ENCODE peak calls at places on chromosomes 12 and 14, in four cellular contexts. N is K562, T is GM12878, B is GM12891. Q is an unnamed sample.

GRCh38 chr12:9798008-9798619 is 29.2 kb upstream of the KLRF1 start:
- DNase-seq in N (peak), T (peak), B (no peak), Q (peak)

GRCh38 chr12:45231515-45232145 is 15.7 kb downstream of the ANO6 start:
- DNase-seq in T (no peak), B (no peak), N (no peak), Q (no peak)

GRCh38 chr12:11499802-11500201 is 104.4 kb upstream of the PRB2 start:
- DNase-seq in N (no peak), B (no peak), T (no peak), Q (no peak)

GRCh38 chr14:29643415-29644206 is 284.0 kb downstream of the PRKD1 start:
- DNase-seq in B (no peak), T (no peak), N (peak), Q (no peak)

GRCh38 chr14:37508500-37508899 is 86.5 kb downstream of the FOXA1 start:
- DNase-seq in T (no peak), B (no peak), N (no peak), Q (no peak)

GRCh38 chr14:54737132-54737711 is 165.4 kb downstream of the GCH1 start:
- DNase-seq in T (no peak), B (no peak), N (peak), Q (no peak)

GRCh38 chr14:72892103-72892878 is 1.6 kb downstream of the DPF3 start:
- DNase-seq in B (no peak), T (no peak), N (peak), Q (no peak)

GRCh38 chr12:113030875-113031525 is 25.5 kb upstream of the DTX1 start:
- DNase-seq in N (peak), T (no peak), B (peak), Q (no peak)

GRCh38 chr12:29719381-29719780 is 64.4 kb downstream of the TMTC1 start:
- DNase-seq in N (no peak), B (no peak), T (no peak), Q (no peak)

GRCh38 chr12:19435831-19436497 is 3.3 kb upstream of the AEBP2 start:
- DNase-seq in T (no peak), B (no peak), N (no peak), Q (no peak)

GRCh38 chr14:54652188-54652889 is 85.4 kb downstream of the SAMD4A start:
- DNase-seq in T (no peak), N (no peak), B (no peak), Q (no peak)

GRCh38 chr12:105933671-105934665 is 204.8 kb downstream of the NUAK1 start:
- DNase-seq in N (no peak), B (no peak), T (no peak), Q (no peak)

GRCh38 chr12:27970981-27971489 is 1.5 kb downstream of the PTHLH start:
- DNase-seq in T (no peak), N (no peak), B (no peak), Q (no peak)

GRCh38 chr12:27973487-27973890 is 956 bp upstream of the PTHLH start:
- DNase-seq in B (no peak), T (no peak), N (no peak), Q (no peak)

GRCh38 chr12:27971606-27972005 is 927 bp downstream of the PTHLH start:
- DNase-seq in T (no peak), B (no peak), N (no peak), Q (no peak)

GRCh38 chr12:27974735-27975221 is 2.2 kb upstream of the PTHLH start:
- DNase-seq in T (no peak), N (no peak), B (no peak), Q (no peak)

DNA sequence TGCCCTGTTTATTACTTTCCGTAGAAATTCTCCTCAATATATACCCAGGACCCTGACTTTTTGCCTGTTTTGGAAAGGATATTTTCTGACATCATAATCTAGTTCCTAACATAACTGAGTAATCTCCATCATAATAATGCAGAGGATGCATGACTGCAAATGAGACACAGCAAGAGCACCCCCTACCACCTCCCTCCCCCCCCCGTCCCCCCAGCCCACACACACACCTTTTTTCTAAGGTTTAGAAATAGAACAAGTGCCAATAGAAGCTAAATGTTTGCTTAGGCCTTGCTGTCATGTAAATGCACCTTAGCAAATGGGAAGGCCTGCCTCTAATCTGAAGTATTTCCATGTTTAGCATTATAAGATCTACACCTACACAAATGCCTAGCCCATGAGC is at the start of gene PTHLH:
- DNase-seq in T (no peak), B (no peak), N (no peak), Q (no peak)
- TF ChIP-seq SPI1 in T (no peak), B (no peak), N (no peak), Q (no peak)

GRCh38 chr12:104790296-104791125 is 167.6 kb downstream of the SLC41A2 start:
- DNase-seq in N (peak), T (peak), B (no peak), Q (no peak)
- TF ChIP-seq SPI1 in N (no peak), T (no peak), B (no peak), Q (no peak)

GRCh38 chr12:108888031-108888430 is 8.1 kb downstream of the DAO start:
- DNase-seq in B (no peak), T (no peak), N (no peak), Q (no peak)
- TF ChIP-seq SPI1 in B (no peak), T (no peak), N (no peak), Q (no peak)

DNA sequence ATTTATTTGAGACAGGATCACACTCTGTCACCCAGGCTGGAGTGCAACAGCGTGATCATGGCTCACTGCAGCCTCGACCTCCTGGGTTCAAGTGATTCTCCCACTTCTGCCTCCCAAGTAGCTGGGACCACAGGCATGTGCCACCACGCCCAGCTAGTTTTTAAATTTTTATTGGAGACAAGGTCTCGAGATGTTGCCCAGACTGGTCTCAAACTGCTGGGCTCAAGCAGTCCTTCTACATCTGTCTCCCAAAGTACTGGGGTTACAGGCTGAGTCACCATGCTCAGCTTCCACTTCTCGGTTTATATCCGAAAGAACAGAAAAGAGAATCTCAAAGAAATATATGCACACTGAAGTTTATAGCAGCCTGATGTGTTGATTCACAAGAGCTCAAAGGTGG is 107.5 kb downstream of the SCARB1 start:
- DNase-seq in N (no peak), B (no peak), T (no peak), Q (no peak)
- TF ChIP-seq SPI1 in N (no peak), B (no peak), T (no peak), Q (no peak)

GRCh38 chr14:64421166-64421565 is 33.0 kb downstream of the MTHFD1 start:
- DNase-seq in N (no peak), B (no peak), T (no peak), Q (no peak)
- TF ChIP-seq SPI1 in N (no peak), B (no peak), T (no peak), Q (no peak)

DNA sequence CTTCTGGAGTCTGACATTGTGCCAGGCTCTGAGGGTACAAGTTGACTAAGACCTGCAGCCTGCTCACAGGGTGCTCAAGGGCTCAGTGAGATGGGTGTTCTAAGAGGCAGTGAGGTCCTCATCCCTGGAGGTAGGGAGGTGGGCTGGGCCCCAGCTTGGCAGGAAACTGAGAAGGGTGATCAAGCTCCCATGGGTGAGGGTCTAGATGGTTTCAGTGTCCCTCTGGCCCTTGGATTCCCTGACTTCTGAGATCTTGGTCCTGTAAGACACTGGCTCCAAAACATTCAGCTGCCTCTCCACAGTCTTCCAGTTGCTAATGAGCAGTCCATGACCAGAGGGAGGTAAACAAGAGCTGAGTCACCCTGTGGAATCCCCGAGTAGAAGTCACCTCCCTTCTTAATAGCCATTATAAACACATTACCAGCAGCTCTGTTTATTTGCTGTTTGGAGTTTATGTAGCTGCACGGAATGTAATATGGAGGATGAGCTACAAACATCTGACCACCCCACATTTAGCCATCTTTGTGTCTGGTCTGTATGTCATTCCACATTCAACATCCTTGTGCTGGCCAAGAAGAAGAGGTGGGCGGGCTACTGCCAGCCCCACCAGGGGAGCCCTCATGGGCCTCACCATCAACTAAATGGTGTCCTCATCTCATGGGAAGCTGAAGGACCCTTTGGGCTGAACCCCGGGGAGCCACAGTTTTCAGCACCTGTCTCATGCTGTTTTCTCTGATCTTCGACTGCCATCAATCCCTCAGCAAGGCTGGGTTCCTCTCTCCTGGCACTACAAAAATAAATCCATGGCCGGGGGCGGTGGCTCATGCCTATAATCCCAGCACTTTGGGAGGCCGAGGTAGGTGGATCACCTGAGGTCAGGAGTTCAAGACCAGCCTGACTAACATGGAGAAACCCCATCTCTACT is 37.2 kb upstream of the BDKRB2 start:
- DNase-seq in B (no peak), T (no peak), N (no peak), Q (no peak)
- TF ChIP-seq SPI1 in B (no peak), T (no peak), N (no peak), Q (no peak)

GRCh38 chr12:50749459-50749882 is 14.4 kb upstream of the ATF1 start:
- DNase-seq in T (no peak), N (no peak), B (no peak), Q (no peak)

GRCh38 chr12:50750366-50750765 is 13.5 kb upstream of the ATF1 start:
- DNase-seq in T (no peak), B (no peak), N (no peak), Q (no peak)

GRCh38 chr12:50753232-50753769 is 10.6 kb upstream of the ATF1 start:
- DNase-seq in B (no peak), N (no peak), T (no peak), Q (no peak)

GRCh38 chr12:50747817-50748216 is 16.1 kb upstream of the ATF1 start:
- DNase-seq in B (no peak), N (no peak), T (no peak), Q (no peak)

GRCh38 chr12:50751921-50752721 is 11.8 kb upstream of the ATF1 start:
- DNase-seq in N (no peak), B (peak), T (no peak), Q (no peak)
- TF ChIP-seq SPI1 in N (no peak), B (no peak), T (no peak), Q (no peak)

GRCh38 chr14:89669209-89669608 is 252.2 kb upstream of the FOXN3 start:
- DNase-seq in N (no peak), T (no peak), B (no peak), Q (peak)
- TF ChIP-seq SPI1 in N (no peak), T (no peak), B (no peak), Q (peak)

Q was measured in HL-60.